ENCODE peak calls at places on chromosome 11, in ten cellular contexts. O is Panc1; E is cardiac fibroblast; B is ovary; K is esophagus squamous epithelium; S is mucosa of descending colon; J is fibroblast of lung; F is glutamatergic neuron; X is CD8-positive, alpha-beta T cell; R is CD4-positive, alpha-beta T cell. H is an unnamed sample.

GRCh38 chr11:108967571-108967970 is 302.7 kb downstream of the DDX10 start:
- DNase-seq in O (no peak), E (peak; percentile 60), B (no peak), K (no peak), S (no peak), J (peak; percentile 36), F (no peak), X (no peak), R (no peak), H (no peak)

GRCh38 chr11:12186683-12187082 is 76.3 kb downstream of the MICAL2 start:
- DNase-seq in O (no peak), E (no peak), B (no peak), K (no peak), S (no peak), J (no peak), F (no peak), X (no peak), R (no peak), H (no peak)

GRCh38 chr11:76415073-76415472 is 29.7 kb upstream of the EMSY start:
- DNase-seq in O (no peak), E (no peak), B (no peak), K (no peak), S (no peak), J (no peak), F (no peak), X (no peak), R (no peak), H (no peak)

GRCh38 chr11:98099371-98099770 is 921.4 kb upstream of the CNTN5 start:
- DNase-seq in O (no peak), E (no peak), B (no peak), K (no peak), S (no peak), J (no peak), F (no peak), X (no peak), R (no peak), H (no peak)

GRCh38 chr11:126318642-126319373 is 14.9 kb downstream of the DCPS start:
- DNase-seq in O (no peak), E (peak; percentile 78), B (peak; percentile 51), K (no peak), S (no peak), J (peak; percentile 97), F (no peak), X (peak; percentile 27), R (no peak), H (no peak)

GRCh38 chr11:11580831-11581492 is 40.8 kb downstream of the GALNT18 start:
- DNase-seq in O (no peak), E (no peak), B (no peak), K (no peak), S (no peak), J (no peak), F (no peak), X (no peak), R (no peak), H (peak; percentile 69)

GRCh38 chr11:111954154-111954553 is 17.0 kb downstream of the DIXDC1 start:
- DNase-seq in O (no peak), E (no peak), B (no peak), K (no peak), S (no peak), J (no peak), F (no peak), X (no peak), R (no peak), H (no peak)

GRCh38 chr11:116162541-116163230 is 610.1 kb downstream of the BUD13 start:
- DNase-seq in O (no peak), E (no peak), B (no peak), K (no peak), S (no peak), J (peak; percentile 3), F (peak; percentile 43), X (no peak), R (no peak), H (peak; percentile 60)

GRCh38 chr11:3194016-3194816 is 24.4 kb downstream of the MRGPRG start:
- DNase-seq in O (no peak), E (no peak), B (no peak), K (no peak), S (no peak), J (no peak), F (no peak), X (no peak), R (no peak), H (no peak)

GRCh38 chr11:3196161-3197043 is 22.2 kb downstream of the MRGPRG start:
- DNase-seq in O (no peak), E (no peak), B (no peak), K (no peak), S (no peak), J (no peak), F (no peak), X (no peak), R (no peak), H (no peak)

GRCh38 chr11:3197044-3197715 is 21.4 kb downstream of the MRGPRG start:
- DNase-seq in O (no peak), E (no peak), B (no peak), K (no peak), S (no peak), J (no peak), F (no peak), X (no peak), R (no peak), H (no peak)

GRCh38 chr11:3193373-3194015 is 25.1 kb downstream of the MRGPRG start:
- DNase-seq in O (no peak), E (no peak), B (no peak), K (no peak), S (no peak), J (no peak), F (no peak), X (no peak), R (no peak), H (no peak)

DNA sequence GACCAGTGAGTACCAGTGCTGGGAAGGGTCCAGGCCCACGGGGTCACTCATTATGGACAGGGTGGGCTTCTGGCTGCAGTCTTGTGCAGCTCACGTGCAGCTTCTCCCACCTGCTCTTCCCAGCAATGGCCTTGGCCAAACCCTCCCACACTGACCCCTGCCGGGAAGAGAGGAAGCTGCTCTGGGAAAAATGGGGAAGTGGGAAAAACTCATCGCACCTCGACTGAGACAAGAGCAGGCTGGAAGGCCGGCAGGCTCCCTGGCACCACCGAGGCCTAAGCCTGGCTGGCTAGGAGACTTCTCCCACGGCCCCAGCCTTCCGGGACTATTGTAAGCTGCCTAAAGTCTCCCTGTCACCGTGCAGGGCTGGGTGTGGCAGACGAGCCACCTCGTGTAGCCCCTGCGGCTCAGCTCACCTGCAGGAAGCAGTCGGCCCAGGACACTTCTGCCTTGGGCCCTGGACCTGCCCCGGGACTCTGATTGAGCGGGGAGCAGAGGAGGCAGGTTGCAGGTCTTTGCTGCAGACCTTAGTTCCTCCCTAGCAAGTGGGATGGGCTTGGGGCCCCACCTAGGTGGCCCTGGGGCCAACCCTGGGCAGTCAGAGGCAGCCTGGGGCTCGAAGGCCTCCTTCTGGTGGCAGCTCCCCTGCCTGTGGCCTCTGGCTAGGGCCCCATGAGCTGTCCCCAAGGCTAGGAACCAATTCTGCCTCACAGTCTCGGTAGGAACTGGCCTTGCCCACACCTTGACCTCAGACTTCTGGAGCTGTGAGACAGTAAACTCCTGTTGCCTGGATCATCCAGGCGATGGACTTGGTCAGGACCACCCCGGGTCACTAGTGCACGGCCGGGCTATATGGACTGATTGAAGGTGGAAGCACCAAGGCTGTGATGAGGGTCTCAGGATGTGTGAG is 23.1 kb downstream of the MRGPRG start:
- DNase-seq in O (no peak), E (peak; percentile 36), B (no peak), K (no peak), S (no peak), J (peak; percentile 2), F (no peak), X (no peak), R (no peak), H (no peak)
- TF ChIP-seq CTCF in O (no peak), E (peak; percentile 54), B (no peak), K (peak; percentile 17), S (no peak), J (peak; percentile 57), F (peak; percentile 8), X (no peak), R (no peak), H (peak; percentile 38)

DNA sequence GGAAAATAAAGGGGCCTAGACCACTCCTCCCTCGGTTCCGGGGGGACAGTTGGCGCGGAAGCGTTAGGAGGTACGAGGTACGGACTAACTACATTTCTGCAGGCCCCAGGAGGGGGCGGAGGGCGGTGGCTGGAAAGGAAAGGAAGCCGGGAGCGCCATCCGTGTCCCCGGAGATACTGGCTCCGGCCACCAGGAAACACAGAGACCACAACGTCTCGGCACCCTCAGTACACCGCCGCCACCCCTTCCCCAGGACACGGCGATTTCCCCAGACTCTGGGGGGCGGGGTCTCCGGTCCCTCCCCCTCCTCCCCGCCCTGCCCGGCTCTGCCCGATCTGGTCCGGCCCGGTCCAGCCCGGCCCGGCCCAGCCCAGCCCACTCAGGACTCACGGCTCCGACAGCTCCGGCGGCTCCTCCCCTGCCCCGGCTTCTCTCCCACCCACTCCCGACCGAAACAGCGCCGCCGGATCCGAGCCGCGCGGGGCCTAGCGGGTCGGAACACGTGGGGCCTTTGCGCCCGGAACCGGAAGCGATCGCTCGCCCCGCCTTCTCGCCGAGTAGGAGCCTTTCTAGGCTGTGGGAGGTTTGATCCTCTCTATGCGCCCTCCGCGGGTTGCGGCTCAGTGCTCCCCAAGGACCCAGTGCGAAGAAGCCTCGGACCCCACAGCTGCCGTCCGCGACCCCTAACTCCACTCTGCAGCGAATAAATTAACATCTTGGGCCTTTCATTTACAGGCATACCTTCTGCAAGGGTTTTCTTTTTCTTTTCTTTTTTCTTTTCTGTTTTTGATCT is at the start of gene ZNF202:
- DNase-seq in O (peak; percentile 35), E (peak; percentile 92), B (peak; percentile 94), K (peak; percentile 64), S (peak; percentile 93), J (peak; percentile 89), F (peak; percentile 94), X (peak; percentile 92), R (peak; percentile 87), H (peak; percentile 94)
- TF ChIP-seq CTCF in O (no peak), E (peak; percentile 23), B (no peak), K (peak; percentile 26), S (no peak), J (peak; percentile 4), F (peak; percentile 57), X (peak; percentile 30), R (no peak), H (peak; percentile 31)

GRCh38 chr11:123180166-123180565 is 14.9 kb downstream of the CLMP start:
- DNase-seq in O (no peak), E (peak; percentile 55), B (no peak), K (no peak), S (no peak), J (peak; percentile 56), F (no peak), X (no peak), R (no peak), H (no peak)
- TF ChIP-seq CTCF in O (no peak), E (no peak), B (no peak), K (no peak), S (no peak), J (no peak), F (no peak), X (no peak), R (no peak), H (no peak)

GRCh38 chr11:70085815-70086769 is 8.0 kb downstream of the ANO1 start:
- DNase-seq in O (no peak), E (no peak), B (no peak), K (no peak), S (no peak), J (peak; percentile 26), F (no peak), X (no peak), R (no peak), H (no peak)

GRCh38 chr11:70080763-70081162 is 2.6 kb downstream of the ANO1 start:
- DNase-seq in O (no peak), E (no peak), B (no peak), K (no peak), S (no peak), J (peak; percentile 33), F (no peak), X (no peak), R (no peak), H (no peak)

GRCh38 chr11:70079691-70080090 is 1.6 kb downstream of the ANO1 start:
- DNase-seq in O (no peak), E (no peak), B (no peak), K (no peak), S (peak; percentile 3), J (no peak), F (no peak), X (no peak), R (no peak), H (no peak)

GRCh38 chr11:70084046-70084984 is 6.2 kb downstream of the ANO1 start:
- DNase-seq in O (no peak), E (no peak), B (no peak), K (no peak), S (no peak), J (no peak), F (no peak), X (no peak), R (no peak), H (no peak)

DNA sequence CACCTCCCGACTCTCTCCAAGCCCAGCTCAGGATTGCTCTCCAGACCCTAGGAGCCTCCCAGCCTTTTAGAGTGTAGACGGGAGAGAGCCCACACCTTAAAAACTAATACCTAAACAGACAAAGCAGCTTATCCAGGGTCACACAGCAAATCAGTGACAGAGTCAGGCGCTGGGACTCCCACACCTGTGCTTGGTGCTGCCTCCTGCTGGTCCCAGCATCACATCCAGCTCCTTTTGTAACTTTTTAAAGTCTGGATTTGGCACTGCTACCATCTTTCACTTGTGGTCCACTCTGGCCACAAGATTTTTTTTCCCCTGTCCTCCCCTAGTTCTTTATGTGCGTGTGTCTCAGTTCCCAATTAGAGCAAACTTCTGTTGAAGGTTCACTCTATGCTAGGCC is 4.7 kb downstream of the ANO1 start:
- DNase-seq in O (no peak), E (no peak), B (no peak), K (no peak), S (no peak), J (no peak), F (no peak), X (no peak), R (no peak), H (no peak)
- TF ChIP-seq CTCF in O (peak; percentile 72), E (peak; percentile 9), B (no peak), K (peak; percentile 44), S (no peak), J (peak; percentile 19), F (no peak), X (no peak), R (no peak), H (no peak)

H was measured in osteocyte.